ENCODE peak calls at places on chromosomes 4 and X, in six cellular contexts. K, F, U, W, O and Y are unnamed samples.

GRCh38 chrX:39577976-39578962 is 519.5 kb downstream of the BCOR start:
- DNase-seq in K (no peak), F (no peak), U (no peak), W (no peak), O (no peak), Y (no peak)

GRCh38 chrX:103919336-103919682 is 43.1 kb upstream of the TMSB15B start:
- DNase-seq in K (no peak), F (no peak), U (no peak), W (peak), O (peak), Y (no peak)

GRCh38 chr4:158327525-158327924 is 117.2 kb downstream of the TMEM144 start:
- DNase-seq in K (no peak), F (no peak), U (no peak), W (no peak), O (no peak), Y (no peak)

GRCh38 chr4:90442619-90443018 is 315.4 kb downstream of the CCSER1 start:
- DNase-seq in K (no peak), F (no peak), U (no peak), W (no peak), O (no peak), Y (no peak)

GRCh38 chr4:164730705-164731393 is 23.1 kb upstream of the SMIM31 start:
- DNase-seq in K (no peak), F (no peak), U (no peak), W (no peak), O (no peak), Y (no peak)

GRCh38 chrX:80335062-80335830 is 85.0 kb upstream of the TENT5D start:
- DNase-seq in K (no peak), F (peak), U (peak), W (peak), O (no peak), Y (no peak)

GRCh38 chr4:99885063-99885664 is 9.1 kb downstream of the LAMTOR3 start:
- DNase-seq in K (no peak), F (no peak), U (peak), W (peak), O (peak), Y (no peak)

GRCh38 chr4:66959207-66959606 is 586.1 kb downstream of the CENPC start:
- DNase-seq in K (no peak), F (no peak), U (no peak), W (no peak), O (no peak), Y (no peak)

GRCh38 chrX:63258144-63258543 is 93.0 kb downstream of the SPIN4 start:
- DNase-seq in K (no peak), F (no peak), U (no peak), W (no peak), O (no peak), Y (no peak)

GRCh38 chr4:144667500-144667899 is 21.5 kb downstream of the HHIP start:
- DNase-seq in K (no peak), F (no peak), U (no peak), W (no peak), O (no peak), Y (no peak)

GRCh38 chr4:130486841-130487240 is 1390.9 kb downstream of the C4orf33 start:
- DNase-seq in K (no peak), F (no peak), U (no peak), W (no peak), O (no peak), Y (no peak)

GRCh38 chr4:8910100-8910821 is 38.6 kb upstream of the HMX1 start:
- DNase-seq in K (no peak), F (peak), U (peak), W (no peak), O (no peak), Y (no peak)

GRCh38 chr4:119238068-119238722 is 25.7 kb downstream of the USP53 start:
- DNase-seq in K (no peak), F (no peak), U (no peak), W (no peak), O (no peak), Y (no peak)

GRCh38 chrX:153361781-153362397 is 27.9 kb downstream of the ZNF275 start:
- DNase-seq in K (no peak), F (no peak), U (no peak), W (no peak), O (no peak), Y (no peak)

GRCh38 chrX:31012509-31013025 is 59.3 kb downstream of the FTHL17 start:
- DNase-seq in K (no peak), F (no peak), U (no peak), W (no peak), O (no peak), Y (no peak)

GRCh38 chrX:68807818-68808217 is 21.0 kb upstream of the EFNB1 start:
- DNase-seq in K (no peak), F (no peak), U (no peak), W (peak), O (no peak), Y (no peak)

GRCh38 chr4:10887600-10887999 is 203.0 kb upstream of the CLNK start:
- DNase-seq in K (no peak), F (no peak), U (no peak), W (no peak), O (no peak), Y (no peak)

GRCh38 chrX:79413009-79413408 is 45.9 kb upstream of the ITM2A start:
- DNase-seq in K (no peak), F (no peak), U (peak), W (no peak), O (no peak), Y (no peak)

GRCh38 chr4:41454393-41454792 is 83.6 kb upstream of the LIMCH1 start:
- DNase-seq in K (no peak), F (no peak), U (no peak), W (no peak), O (no peak), Y (no peak)

GRCh38 chrX:72475338-72475737 is 97.3 kb downstream of the HDAC8 start:
- DNase-seq in K (no peak), F (no peak), U (no peak), W (no peak), O (no peak), Y (no peak)

GRCh38 chr4:185541251-185541671 is 6.0 kb upstream of the PDLIM3 start:
- DNase-seq in K (no peak), F (no peak), U (no peak), W (no peak), O (no peak), Y (no peak)